ENCODE peak calls at places on chromosome X, in seven cellular contexts. A is PC-3, L is lower lobe of right lung, W is astrocyte, V is colonic mucosa, U is spleen, J is aorta. S is an unnamed sample.
A peak's percentile ranks its signal among the peaks of the same experiment; 100 is the strongest.

GRCh38 chrX:26613951-26614350 is 398.0 kb downstream of the MAGEB5 start:
- DNase-seq in A (no peak), L (no peak), W (no peak), V (no peak), U (no peak), J (no peak), S (no peak)

GRCh38 chrX:93977641-93978040 is 303.6 kb downstream of the FAM133A start:
- DNase-seq in A (no peak), L (no peak), W (no peak), V (no peak), U (no peak), J (no peak), S (no peak)

GRCh38 chrX:115392871-115393270 is 103.4 kb downstream of the LUZP4 start:
- DNase-seq in A (no peak), L (no peak), W (no peak), V (no peak), U (no peak), J (no peak), S (no peak)

GRCh38 chrX:12843061-12843667 is 23.7 kb upstream of the TLR7 start:
- DNase-seq in A (no peak), L (no peak), W (no peak), V (no peak), U (no peak), J (no peak), S (no peak)

GRCh38 chrX:124736553-124737240 is 390.3 kb downstream of the SH2D1A start:
- DNase-seq in A (no peak), L (no peak), W (no peak), V (no peak), U (peak; percentile 79), J (no peak), S (peak; percentile 28)

GRCh38 chrX:40539214-40540142 is 41.3 kb upstream of the ATP6AP2 start:
- DNase-seq in A (no peak), L (peak; percentile 74), W (peak; percentile 42), V (peak; percentile 29), U (peak; percentile 86), J (peak; percentile 75), S (peak; percentile 55)

GRCh38 chrX:39808471-39808917 is 289.3 kb downstream of the BCOR start:
- DNase-seq in A (peak; percentile 32), L (no peak), W (peak; percentile 82), V (no peak), U (no peak), J (peak; percentile 68), S (no peak)

GRCh38 chrX:28189011-28189410 is 207.8 kb upstream of the DCAF8L1 start:
- DNase-seq in A (peak; percentile 89), L (no peak), W (peak; percentile 86), V (no peak), U (no peak), J (no peak), S (no peak)

GRCh38 chrX:9867753-9868152 is 81.5 kb downstream of the SHROOM2 start:
- DNase-seq in A (no peak), L (no peak), W (peak; percentile 66), V (no peak), U (no peak), J (no peak), S (no peak)

GRCh38 chrX:22686138-22686541 is 313.6 kb upstream of the DDX53 start:
- DNase-seq in A (peak; percentile 54), L (no peak), W (peak; percentile 89), V (no peak), U (peak; percentile 51), J (no peak), S (no peak)

GRCh38 chrX:30971761-30972603 is 82.9 kb upstream of the TAB3 start:
- DNase-seq in A (peak; percentile 61), L (no peak), W (peak; percentile 18), V (peak; percentile 24), U (no peak), J (no peak), S (no peak)

GRCh38 chrX:12977761-12978204 is 2.9 kb downstream of the TMSB4X start:
- DNase-seq in A (no peak), L (no peak), W (no peak), V (no peak), U (no peak), J (no peak), S (no peak)

GRCh38 chrX:101171883-101172400 is 47.6 kb upstream of the DRP2 start:
- DNase-seq in A (peak; percentile 29), L (no peak), W (peak; percentile 23), V (no peak), U (no peak), J (no peak), S (no peak)

GRCh38 chrX:55450259-55450658 is 1.7 kb upstream of the MAGEH1 start:
- DNase-seq in A (peak; percentile 19), L (no peak), W (no peak), V (no peak), U (no peak), J (no peak), S (no peak)

GRCh38 chrX:124388562-124388961 is 42.2 kb downstream of the SH2D1A start:
- DNase-seq in A (peak; percentile 64), L (peak; percentile 42), W (peak; percentile 3), V (peak; percentile 50), U (no peak), J (no peak), S (peak; percentile 4)

GRCh38 chrX:12824944-12825343 is 33.7 kb downstream of the PRPS2 start:
- DNase-seq in A (no peak), L (no peak), W (no peak), V (no peak), U (no peak), J (no peak), S (no peak)

GRCh38 chrX:119292445-119292844 is 56.4 kb downstream of the PGRMC1 start:
- DNase-seq in A (peak; percentile 32), L (no peak), W (no peak), V (no peak), U (no peak), J (no peak), S (no peak)

GRCh38 chrX:54116391-54116790 is 66.7 kb downstream of the FAM120C start:
- DNase-seq in A (no peak), L (no peak), W (no peak), V (no peak), U (no peak), J (no peak), S (no peak)

GRCh38 chrX:36950495-36951253 is 57.5 kb upstream of the FAM47C start:
- DNase-seq in A (no peak), L (no peak), W (no peak), V (no peak), U (no peak), J (no peak), S (no peak)

GRCh38 chrX:148741441-148741840 is 241.0 kb downstream of the AFF2 start:
- DNase-seq in A (no peak), L (no peak), W (no peak), V (no peak), U (no peak), J (no peak), S (no peak)

GRCh38 chrX:10579018-10579752 is 41.2 kb downstream of the MID1 start:
- DNase-seq in A (peak; percentile 78), L (no peak), W (peak; percentile 80), V (no peak), U (no peak), J (no peak), S (no peak)

GRCh38 chrX:97229318-97229717 is 345.6 kb downstream of the RPA4 start:
- DNase-seq in A (no peak), L (no peak), W (no peak), V (no peak), U (no peak), J (no peak), S (no peak)

GRCh38 chrX:114465689-114466088 is 118.2 kb upstream of the HTR2C start:
- DNase-seq in A (no peak), L (no peak), W (no peak), V (no peak), U (no peak), J (no peak), S (no peak)

GRCh38 chrX:10636337-10636736 is 16.0 kb upstream of the MID1 start:
- DNase-seq in A (peak; percentile 80), L (no peak), W (no peak), V (peak; percentile 25), U (no peak), J (no peak), S (no peak)

GRCh38 chrX:2928127-2928582 is 984 bp downstream of the ARSD start:
- DNase-seq in A (no peak), L (peak; percentile 77), W (peak; percentile 71), V (peak; percentile 69), U (peak; percentile 89), J (peak; percentile 83), S (no peak)

GRCh38 chrX:56784666-56785065 is 55.6 kb downstream of the NBDY start:
- DNase-seq in A (no peak), L (no peak), W (no peak), V (no peak), U (no peak), J (peak; percentile 6), S (no peak)

GRCh38 chrX:72245461-72246089 is 6.7 kb upstream of the ERCC6L start:
- DNase-seq in A (peak; percentile 78), L (peak; percentile 48), W (no peak), V (peak; percentile 79), U (no peak), J (peak; percentile 55), S (peak; percentile 17)

DNA sequence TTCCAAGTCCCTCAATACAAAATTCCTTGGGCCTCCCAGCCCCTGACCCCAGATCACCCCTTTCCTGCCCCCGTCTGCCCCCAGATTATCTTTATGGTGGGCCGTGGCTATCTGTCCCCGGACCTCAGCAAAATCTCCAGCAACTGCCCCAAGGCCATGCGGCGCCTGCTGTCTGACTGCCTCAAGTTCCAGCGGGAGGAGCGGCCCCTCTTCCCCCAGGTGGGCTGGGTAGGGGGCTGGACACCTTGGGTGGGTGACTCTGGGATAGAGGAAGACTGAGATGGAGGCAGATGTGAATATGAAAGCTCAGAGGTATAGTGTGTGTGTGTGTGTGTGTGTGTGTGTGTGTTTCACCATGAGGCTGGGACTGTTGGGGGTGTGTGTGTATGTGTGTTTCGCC is 9.8 kb downstream of the ARAF start:
- DNase-seq in A (no peak), L (no peak), W (no peak), V (no peak), U (no peak), J (no peak), S (no peak)
- H3K36me3 ChIP-seq in A (peaks cover 15% of the 10 kb centered on the region), L (peaks cover 52% of the 10 kb centered on the region), W (peaks cover 4% of the 10 kb centered on the region), V (no peaks in the 10 kb centered on the region), U (peaks cover 63% of the 10 kb centered on the region), J (no peaks in the 10 kb centered on the region), S (peaks cover 45% of the 10 kb centered on the region)

GRCh38 chrX:108122748-108123147 is 31.2 kb downstream of the ATG4A start:
- DNase-seq in A (no peak), L (no peak), W (peak; percentile 72), V (no peak), U (no peak), J (no peak), S (no peak)
- H3K27ac ChIP-seq in A (no peak overlapping the region), L (no peak overlapping the region), W (peak overlapping the region; percentile 53), V (no peak overlapping the region), U (no peak overlapping the region), J (no peak overlapping the region), S (no peak overlapping the region)

DNA sequence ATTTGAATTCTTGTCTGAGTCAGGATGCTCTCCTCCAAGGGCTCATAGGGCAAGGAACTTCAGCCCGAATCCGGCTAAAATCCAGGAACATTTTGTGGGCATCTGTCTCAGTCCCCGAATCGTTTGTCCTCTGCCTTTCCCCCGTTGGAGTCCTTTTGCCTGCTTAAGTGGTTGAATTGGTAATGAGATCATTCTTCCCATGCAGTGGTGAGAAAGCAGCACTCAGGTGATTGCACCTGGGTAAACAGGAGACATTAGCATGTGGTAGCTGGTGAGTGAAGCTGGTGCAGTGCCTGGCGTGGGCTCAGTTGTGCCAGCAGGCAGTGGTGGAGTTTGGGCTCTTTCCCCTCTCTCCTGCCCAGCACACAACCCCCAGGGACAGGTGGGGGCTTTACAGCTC is 61.9 kb upstream of the MTM1 start:
- DNase-seq in A (no peak), L (no peak), W (no peak), V (no peak), U (no peak), J (no peak), S (no peak)
- H3K36me3 ChIP-seq in A (no peaks in the 10 kb centered on the region), L (no peaks in the 10 kb centered on the region), W (no peaks in the 10 kb centered on the region), V (no peaks in the 10 kb centered on the region), U (no peaks in the 10 kb centered on the region), J (no peaks in the 10 kb centered on the region), S (no peaks in the 10 kb centered on the region)

GRCh38 chrX:7131621-7132020 is 15.9 kb upstream of the STS start:
- DNase-seq in A (peak; percentile 29), L (no peak), W (no peak), V (no peak), U (no peak), J (no peak), S (no peak)
- H3K27ac ChIP-seq in A (peak overlapping the region; percentile 96), L (peak overlapping the region; percentile 11), W (no peak overlapping the region), V (peak overlapping the region; percentile 77), U (no peak overlapping the region), J (no peak overlapping the region), S (no peak overlapping the region)